ENCODE peak calls at places on chromosomes 4 and X, in four cellular contexts. J is substantia nigra; G is stimulated activated CD4-positive, alpha-beta T cell treated with anti-CD3 and anti-CD28 coated beads, Interleukin-15, amount 100 ng/mL, for 1 hour; C is GM04504. Y is an unnamed sample.

GRCh38 chr4:42280327-42281095 is 116.8 kb upstream of the SHISA3 start:
- DNase-seq in J (no peak), G (no peak), C (no peak), Y (no peak)

GRCh38 chr4:8739357-8739756 is 132.3 kb downstream of the HMX1 start:
- DNase-seq in J (no peak), G (no peak), C (no peak), Y (no peak)

GRCh38 chr4:156312261-156312847 is 358.7 kb upstream of the CTSO start:
- DNase-seq in J (no peak), G (no peak), C (no peak), Y (no peak)

GRCh38 chr4:128812360-128812958 is 3.0 kb downstream of the JADE1 start:
- DNase-seq in J (peak; percentile 49), G (no peak), C (peak; percentile 55), Y (no peak)

GRCh38 chr4:151573945-151574344 is 165.0 kb downstream of the FHIP1A start:
- DNase-seq in J (no peak), G (no peak), C (no peak), Y (no peak)

GRCh38 chr4:82562553-82562854 is 716 bp upstream of the TMEM150C start:
- DNase-seq in J (no peak), G (no peak), C (no peak), Y (no peak)

GRCh38 chrX:24668111-24668510 is 21.0 kb upstream of the PCYT1B start:
- DNase-seq in J (no peak), G (no peak), C (no peak), Y (no peak)

GRCh38 chr4:95548738-95549245 is at the start of gene UNC5C:
- DNase-seq in J (no peak), G (no peak), C (no peak), Y (peak; percentile 88)

GRCh38 chr4:184408711-184409081 is 65.7 kb downstream of the IRF2 start:
- DNase-seq in J (no peak), G (no peak), C (no peak), Y (no peak)

GRCh38 chr4:25958110-25958509 is 44.1 kb downstream of the SMIM20 start:
- DNase-seq in J (no peak), G (no peak), C (no peak), Y (no peak)

GRCh38 chr4:575281-576141 is 584 bp downstream of the TMEM271 start:
- DNase-seq in J (no peak), G (no peak), C (peak; percentile 6), Y (no peak)

GRCh38 chrX:20623448-20623847 is 356.7 kb upstream of the RPS6KA3 start:
- DNase-seq in J (no peak), G (no peak), C (peak; percentile 3), Y (no peak)

GRCh38 chr4:155392486-155393184 is 15.9 kb upstream of the MAP9 start:
- DNase-seq in J (no peak), G (no peak), C (peak; percentile 52), Y (no peak)

GRCh38 chrX:93419642-93420041 is 253.7 kb downstream of the NAP1L3 start:
- DNase-seq in J (no peak), G (no peak), C (no peak), Y (no peak)

GRCh38 chr4:101621120-101621519 is 169.4 kb upstream of the BANK1 start:
- DNase-seq in J (no peak), G (no peak), C (peak; percentile 33), Y (no peak)

GRCh38 chr4:184459413-184459812 is 14.9 kb downstream of the IRF2 start:
- DNase-seq in J (no peak), G (no peak), C (no peak), Y (no peak)

GRCh38 chrX:128800138-128800537 is 723.2 kb downstream of the SMARCA1 start:
- DNase-seq in J (no peak), G (no peak), C (no peak), Y (no peak)

GRCh38 chr4:86961605-86962295 is 26.9 kb downstream of the AFF1 start:
- DNase-seq in J (no peak), G (no peak), C (peak; percentile 31), Y (no peak)

GRCh38 chr4:118351851-118352827 is 664 bp downstream of the PRSS12 start:
- DNase-seq in J (no peak), G (no peak), C (no peak), Y (no peak)

GRCh38 chr4:123200417-123200945 is 196.1 kb upstream of the SPRY1 start:
- DNase-seq in J (no peak), G (no peak), C (no peak), Y (no peak)

GRCh38 chr4:86834901-86835300 is 14.3 kb downstream of the SLC10A6 start:
- DNase-seq in J (no peak), G (no peak), C (peak; percentile 72), Y (no peak)

GRCh38 chr4:23966720-23967119 is 76.9 kb upstream of the PPARGC1A start:
- DNase-seq in J (no peak), G (no peak), C (no peak), Y (no peak)

GRCh38 chr4:179307297-179308136 is 1865.3 kb upstream of the AGA start:
- DNase-seq in J (no peak), G (no peak), C (peak; percentile 2), Y (no peak)

GRCh38 chr4:182089326-182089725 is 153.9 kb upstream of the TENM3 start:
- DNase-seq in J (no peak), G (no peak), C (no peak), Y (no peak)

GRCh38 chr4:71814433-71814832 is 30.6 kb upstream of the GC start:
- DNase-seq in J (no peak), G (no peak), C (no peak), Y (no peak)

GRCh38 chrX:136028383-136028984 is 43.2 kb downstream of the SLC9A6 start:
- DNase-seq in J (no peak), G (no peak), C (no peak), Y (no peak)

GRCh38 chrX:38754102-38754790 is 47.0 kb upstream of the MID1IP1 start:
- DNase-seq in J (no peak), G (no peak), C (peak; percentile 17), Y (no peak)

GRCh38 chr4:3253808-3254207 is 4.8 kb downstream of the MSANTD1 start:
- DNase-seq in J (no peak), G (no peak), C (no peak), Y (no peak)

GRCh38 chrX:102959471-102959870 is 22.4 kb downstream of the RAB40AL start:
- DNase-seq in J (no peak), G (no peak), C (no peak), Y (no peak)

GRCh38 chr4:20462426-20463175 is 210.9 kb downstream of the SLIT2 start:
- DNase-seq in J (no peak), G (no peak), C (no peak), Y (no peak)

GRCh38 chr4:115234405-115235093 is 121.1 kb upstream of the NDST4 start:
- DNase-seq in J (no peak), G (no peak), C (no peak), Y (no peak)

GRCh38 chr4:9999956-10000551 is 21.2 kb downstream of the SLC2A9 start:
- DNase-seq in J (no peak), G (no peak), C (no peak), Y (no peak)

GRCh38 chrX:32874839-32875238 is 336.5 kb downstream of the DMD start:
- DNase-seq in J (no peak), G (no peak), C (no peak), Y (no peak)

GRCh38 chr4:147696866-147697265 is 12.9 kb upstream of the PRMT9 start:
- DNase-seq in J (no peak), G (no peak), C (no peak), Y (no peak)

GRCh38 chr4:145625677-145626622 is 6.8 kb downstream of the MMAA start:
- DNase-seq in J (no peak), G (no peak), C (no peak), Y (no peak)

GRCh38 chr4:22491939-22492338 is 23.9 kb downstream of the ADGRA3 start:
- DNase-seq in J (no peak), G (no peak), C (no peak), Y (no peak)

GRCh38 chr4:75512336-75513211 is 1.6 kb downstream of the RCHY1 start:
- DNase-seq in J (no peak), G (no peak), C (no peak), Y (no peak)

GRCh38 chr4:75658881-75659280 is 14.3 kb downstream of the G3BP2 start:
- DNase-seq in J (no peak), G (no peak), C (no peak), Y (no peak)

Y was measured in occipital lobe.